ENCODE peak calls at places on chromosomes 13 and 19, in ten cellular contexts. One of them, this sample, is unnamed.

GRCh38 chr19:47430041-47430802 is 10.9 kb upstream of the MEIS3 start:
- DNase-seq in lower lobe of right lung: peak
- DNase-seq in kidney epithelial cell: no peak
- DNase-seq in fibroblast of pulmonary artery: peak
- DNase-seq in heart right ventricle: no peak
- DNase-seq in H9: peak
- DNase-seq in cardiac fibroblast: peak
- DNase-seq in right atrium auricular region: no peak
- DNase-seq in adrenal gland: peak
- DNase-seq in progenitor cell of endocrine pancreas: peak
- DNase-seq in this sample: no peak

GRCh38 chr13:40211586-40211968 is 454.9 kb downstream of the FOXO1 start:
- DNase-seq in lower lobe of right lung: no peak
- DNase-seq in kidney epithelial cell: no peak
- DNase-seq in fibroblast of pulmonary artery: no peak
- DNase-seq in heart right ventricle: no peak
- DNase-seq in H9: no peak
- DNase-seq in cardiac fibroblast: no peak
- DNase-seq in right atrium auricular region: no peak
- DNase-seq in adrenal gland: no peak
- DNase-seq in progenitor cell of endocrine pancreas: no peak
- DNase-seq in this sample: no peak

GRCh38 chr19:12994701-12995595 is at the start of gene NFIX:
- DNase-seq in lower lobe of right lung: peak
- DNase-seq in kidney epithelial cell: no peak
- DNase-seq in fibroblast of pulmonary artery: peak
- DNase-seq in heart right ventricle: peak
- DNase-seq in H9: no peak
- DNase-seq in cardiac fibroblast: peak
- DNase-seq in right atrium auricular region: no peak
- DNase-seq in adrenal gland: peak
- DNase-seq in progenitor cell of endocrine pancreas: peak
- DNase-seq in this sample: no peak

GRCh38 chr13:113183450-113184129 is 24.9 kb downstream of the PCID2 start:
- DNase-seq in lower lobe of right lung: no peak
- DNase-seq in kidney epithelial cell: no peak
- DNase-seq in fibroblast of pulmonary artery: no peak
- DNase-seq in heart right ventricle: no peak
- DNase-seq in H9: no peak
- DNase-seq in cardiac fibroblast: peak
- DNase-seq in right atrium auricular region: no peak
- DNase-seq in adrenal gland: no peak
- DNase-seq in progenitor cell of endocrine pancreas: no peak
- DNase-seq in this sample: no peak

GRCh38 chr13:29909975-29910674 is 59.7 kb upstream of the UBL3 start:
- DNase-seq in lower lobe of right lung: no peak
- DNase-seq in kidney epithelial cell: no peak
- DNase-seq in fibroblast of pulmonary artery: peak
- DNase-seq in heart right ventricle: no peak
- DNase-seq in H9: no peak
- DNase-seq in cardiac fibroblast: peak
- DNase-seq in right atrium auricular region: no peak
- DNase-seq in adrenal gland: no peak
- DNase-seq in progenitor cell of endocrine pancreas: no peak
- DNase-seq in this sample: no peak

GRCh38 chr19:5096536-5096935 is 127.6 kb downstream of the KDM4B start:
- DNase-seq in lower lobe of right lung: no peak
- DNase-seq in kidney epithelial cell: no peak
- DNase-seq in fibroblast of pulmonary artery: no peak
- DNase-seq in heart right ventricle: no peak
- DNase-seq in H9: no peak
- DNase-seq in cardiac fibroblast: no peak
- DNase-seq in right atrium auricular region: no peak
- DNase-seq in adrenal gland: no peak
- DNase-seq in progenitor cell of endocrine pancreas: no peak
- DNase-seq in this sample: no peak

GRCh38 chr13:60134376-60134775 is 29.4 kb downstream of the DIAPH3 start:
- DNase-seq in lower lobe of right lung: no peak
- DNase-seq in kidney epithelial cell: no peak
- DNase-seq in fibroblast of pulmonary artery: peak
- DNase-seq in heart right ventricle: no peak
- DNase-seq in H9: peak
- DNase-seq in cardiac fibroblast: peak
- DNase-seq in right atrium auricular region: no peak
- DNase-seq in adrenal gland: no peak
- DNase-seq in progenitor cell of endocrine pancreas: no peak
- DNase-seq in this sample: no peak

GRCh38 chr13:104487006-104487405 is 1420.8 kb upstream of the SLC10A2 start:
- DNase-seq in lower lobe of right lung: no peak
- DNase-seq in kidney epithelial cell: no peak
- DNase-seq in fibroblast of pulmonary artery: peak
- DNase-seq in heart right ventricle: no peak
- DNase-seq in H9: no peak
- DNase-seq in cardiac fibroblast: no peak
- DNase-seq in right atrium auricular region: no peak
- DNase-seq in adrenal gland: no peak
- DNase-seq in progenitor cell of endocrine pancreas: no peak
- DNase-seq in this sample: no peak

GRCh38 chr19:11984986-11985385 is 20.1 kb downstream of the ZNF763 start:
- DNase-seq in lower lobe of right lung: no peak
- DNase-seq in kidney epithelial cell: no peak
- DNase-seq in fibroblast of pulmonary artery: no peak
- DNase-seq in heart right ventricle: no peak
- DNase-seq in H9: peak
- DNase-seq in cardiac fibroblast: no peak
- DNase-seq in right atrium auricular region: no peak
- DNase-seq in adrenal gland: no peak
- DNase-seq in progenitor cell of endocrine pancreas: no peak
- DNase-seq in this sample: peak

GRCh38 chr13:45909724-45910123 is 58.2 kb upstream of the SIAH3 start:
- DNase-seq in lower lobe of right lung: no peak
- DNase-seq in kidney epithelial cell: no peak
- DNase-seq in fibroblast of pulmonary artery: no peak
- DNase-seq in heart right ventricle: no peak
- DNase-seq in H9: no peak
- DNase-seq in cardiac fibroblast: no peak
- DNase-seq in right atrium auricular region: no peak
- DNase-seq in adrenal gland: no peak
- DNase-seq in progenitor cell of endocrine pancreas: no peak
- DNase-seq in this sample: no peak

GRCh38 chr13:78024996-78025395 is 106.4 kb upstream of the EDNRB start:
- DNase-seq in lower lobe of right lung: no peak
- DNase-seq in kidney epithelial cell: no peak
- DNase-seq in fibroblast of pulmonary artery: peak
- DNase-seq in heart right ventricle: no peak
- DNase-seq in H9: no peak
- DNase-seq in cardiac fibroblast: peak
- DNase-seq in right atrium auricular region: no peak
- DNase-seq in adrenal gland: no peak
- DNase-seq in progenitor cell of endocrine pancreas: no peak
- DNase-seq in this sample: no peak

GRCh38 chr19:17861542-17862402 is 2.1 kb downstream of the RPL18A start:
- DNase-seq in lower lobe of right lung: no peak
- DNase-seq in kidney epithelial cell: no peak
- DNase-seq in fibroblast of pulmonary artery: no peak
- DNase-seq in heart right ventricle: no peak
- DNase-seq in H9: no peak
- DNase-seq in cardiac fibroblast: no peak
- DNase-seq in right atrium auricular region: no peak
- DNase-seq in adrenal gland: no peak
- DNase-seq in progenitor cell of endocrine pancreas: no peak
- DNase-seq in this sample: no peak

GRCh38 chr19:1214862-1215731 is 9.5 kb downstream of the STK11 start:
- DNase-seq in lower lobe of right lung: peak
- DNase-seq in kidney epithelial cell: no peak
- DNase-seq in fibroblast of pulmonary artery: no peak
- DNase-seq in heart right ventricle: peak
- DNase-seq in H9: no peak
- DNase-seq in cardiac fibroblast: no peak
- DNase-seq in right atrium auricular region: no peak
- DNase-seq in adrenal gland: peak
- DNase-seq in progenitor cell of endocrine pancreas: no peak
- DNase-seq in this sample: no peak

GRCh38 chr13:47277774-47278173 is 380.9 kb upstream of the HTR2A start:
- DNase-seq in lower lobe of right lung: no peak
- DNase-seq in kidney epithelial cell: no peak
- DNase-seq in fibroblast of pulmonary artery: peak
- DNase-seq in heart right ventricle: no peak
- DNase-seq in H9: no peak
- DNase-seq in cardiac fibroblast: peak
- DNase-seq in right atrium auricular region: no peak
- DNase-seq in adrenal gland: no peak
- DNase-seq in progenitor cell of endocrine pancreas: no peak
- DNase-seq in this sample: no peak

GRCh38 chr19:30662211-30662861 is 290.2 kb downstream of the ZNF536 start:
- DNase-seq in lower lobe of right lung: no peak
- DNase-seq in kidney epithelial cell: no peak
- DNase-seq in fibroblast of pulmonary artery: no peak
- DNase-seq in heart right ventricle: no peak
- DNase-seq in H9: no peak
- DNase-seq in cardiac fibroblast: peak
- DNase-seq in right atrium auricular region: no peak
- DNase-seq in adrenal gland: peak
- DNase-seq in progenitor cell of endocrine pancreas: no peak
- DNase-seq in this sample: no peak

GRCh38 chr13:30857018-30857417 is 49.1 kb upstream of the MEDAG start:
- DNase-seq in lower lobe of right lung: no peak
- DNase-seq in kidney epithelial cell: no peak
- DNase-seq in fibroblast of pulmonary artery: no peak
- DNase-seq in heart right ventricle: no peak
- DNase-seq in H9: no peak
- DNase-seq in cardiac fibroblast: no peak
- DNase-seq in right atrium auricular region: no peak
- DNase-seq in adrenal gland: no peak
- DNase-seq in progenitor cell of endocrine pancreas: no peak
- DNase-seq in this sample: no peak

GRCh38 chr19:7932276-7932929 is 6.5 kb upstream of the CTXN1 start:
- DNase-seq in lower lobe of right lung: no peak
- DNase-seq in kidney epithelial cell: no peak
- DNase-seq in fibroblast of pulmonary artery: no peak
- DNase-seq in heart right ventricle: no peak
- DNase-seq in H9: no peak
- DNase-seq in cardiac fibroblast: no peak
- DNase-seq in right atrium auricular region: no peak
- DNase-seq in adrenal gland: peak
- DNase-seq in progenitor cell of endocrine pancreas: no peak
- DNase-seq in this sample: no peak

GRCh38 chr13:28564030-28564429 is 69.1 kb upstream of the FLT1 start:
- DNase-seq in lower lobe of right lung: peak
- DNase-seq in kidney epithelial cell: no peak
- DNase-seq in fibroblast of pulmonary artery: no peak
- DNase-seq in heart right ventricle: no peak
- DNase-seq in H9: no peak
- DNase-seq in cardiac fibroblast: no peak
- DNase-seq in right atrium auricular region: no peak
- DNase-seq in adrenal gland: no peak
- DNase-seq in progenitor cell of endocrine pancreas: no peak
- DNase-seq in this sample: no peak

GRCh38 chr19:3697671-3698385 is 2.4 kb downstream of the PIP5K1C start:
- DNase-seq in lower lobe of right lung: no peak
- DNase-seq in kidney epithelial cell: no peak
- DNase-seq in fibroblast of pulmonary artery: no peak
- DNase-seq in heart right ventricle: no peak
- DNase-seq in H9: no peak
- DNase-seq in cardiac fibroblast: no peak
- DNase-seq in right atrium auricular region: no peak
- DNase-seq in adrenal gland: no peak
- DNase-seq in progenitor cell of endocrine pancreas: no peak
- DNase-seq in this sample: no peak

GRCh38 chr19:50968709-50969412 is 530 bp downstream of the KLK6 start:
- DNase-seq in lower lobe of right lung: no peak
- DNase-seq in kidney epithelial cell: no peak
- DNase-seq in fibroblast of pulmonary artery: peak
- DNase-seq in heart right ventricle: no peak
- DNase-seq in H9: no peak
- DNase-seq in cardiac fibroblast: no peak
- DNase-seq in right atrium auricular region: no peak
- DNase-seq in adrenal gland: no peak
- DNase-seq in progenitor cell of endocrine pancreas: no peak
- DNase-seq in this sample: no peak

GRCh38 chr13:113976711-113977684 is 3.1 kb upstream of the C13orf46 start:
- DNase-seq in lower lobe of right lung: peak
- DNase-seq in kidney epithelial cell: peak
- DNase-seq in fibroblast of pulmonary artery: peak
- DNase-seq in heart right ventricle: no peak
- DNase-seq in H9: no peak
- DNase-seq in cardiac fibroblast: peak
- DNase-seq in right atrium auricular region: no peak
- DNase-seq in adrenal gland: no peak
- DNase-seq in progenitor cell of endocrine pancreas: no peak
- DNase-seq in this sample: no peak

GRCh38 chr13:43579321-43579720 is 207.5 kb downstream of the ENOX1 start:
- DNase-seq in lower lobe of right lung: no peak
- DNase-seq in kidney epithelial cell: no peak
- DNase-seq in fibroblast of pulmonary artery: no peak
- DNase-seq in heart right ventricle: no peak
- DNase-seq in H9: no peak
- DNase-seq in cardiac fibroblast: no peak
- DNase-seq in right atrium auricular region: no peak
- DNase-seq in adrenal gland: no peak
- DNase-seq in progenitor cell of endocrine pancreas: no peak
- DNase-seq in this sample: no peak
- TF ChIP-seq CTCF in lower lobe of right lung: no peak
- TF ChIP-seq CTCF in kidney epithelial cell: no peak
- TF ChIP-seq CTCF in fibroblast of pulmonary artery: no peak
- TF ChIP-seq CTCF in heart right ventricle: no peak
- TF ChIP-seq CTCF in H9: no peak
- TF ChIP-seq CTCF in cardiac fibroblast: no peak
- TF ChIP-seq CTCF in right atrium auricular region: no peak
- TF ChIP-seq CTCF in adrenal gland: no peak
- TF ChIP-seq CTCF in progenitor cell of endocrine pancreas: no peak
- TF ChIP-seq CTCF in this sample: no peak

GRCh38 chr19:19385131-19385899 is 20.2 kb upstream of the GATAD2A start:
- DNase-seq in lower lobe of right lung: peak
- DNase-seq in kidney epithelial cell: peak
- DNase-seq in fibroblast of pulmonary artery: peak
- DNase-seq in heart right ventricle: peak
- DNase-seq in H9: peak
- DNase-seq in cardiac fibroblast: peak
- DNase-seq in right atrium auricular region: peak
- DNase-seq in adrenal gland: peak
- DNase-seq in progenitor cell of endocrine pancreas: peak
- DNase-seq in this sample: peak
- TF ChIP-seq CTCF in lower lobe of right lung: peak
- TF ChIP-seq CTCF in kidney epithelial cell: no peak
- TF ChIP-seq CTCF in fibroblast of pulmonary artery: no peak
- TF ChIP-seq CTCF in heart right ventricle: peak
- TF ChIP-seq CTCF in H9: no peak
- TF ChIP-seq CTCF in cardiac fibroblast: peak
- TF ChIP-seq CTCF in right atrium auricular region: peak
- TF ChIP-seq CTCF in adrenal gland: peak
- TF ChIP-seq CTCF in progenitor cell of endocrine pancreas: peak
- TF ChIP-seq CTCF in this sample: no peak

GRCh38 chr19:43504426-43505185 is at the start of gene PHLDB3:
- DNase-seq in lower lobe of right lung: peak
- DNase-seq in kidney epithelial cell: no peak
- DNase-seq in fibroblast of pulmonary artery: no peak
- DNase-seq in heart right ventricle: peak
- DNase-seq in H9: peak
- DNase-seq in cardiac fibroblast: no peak
- DNase-seq in right atrium auricular region: no peak
- DNase-seq in adrenal gland: peak
- DNase-seq in progenitor cell of endocrine pancreas: peak
- DNase-seq in this sample: no peak
- TF ChIP-seq CTCF in lower lobe of right lung: no peak
- TF ChIP-seq CTCF in kidney epithelial cell: peak
- TF ChIP-seq CTCF in fibroblast of pulmonary artery: no peak
- TF ChIP-seq CTCF in heart right ventricle: no peak
- TF ChIP-seq CTCF in H9: no peak
- TF ChIP-seq CTCF in cardiac fibroblast: no peak
- TF ChIP-seq CTCF in right atrium auricular region: no peak
- TF ChIP-seq CTCF in adrenal gland: no peak
- TF ChIP-seq CTCF in progenitor cell of endocrine pancreas: no peak
- TF ChIP-seq CTCF in this sample: no peak

GRCh38 chr19:34662919-34663318 is 14.0 kb downstream of the SCGB2B2 start:
- DNase-seq in lower lobe of right lung: no peak
- DNase-seq in kidney epithelial cell: no peak
- DNase-seq in fibroblast of pulmonary artery: peak
- DNase-seq in heart right ventricle: no peak
- DNase-seq in H9: peak
- DNase-seq in cardiac fibroblast: peak
- DNase-seq in right atrium auricular region: no peak
- DNase-seq in adrenal gland: no peak
- DNase-seq in progenitor cell of endocrine pancreas: no peak
- DNase-seq in this sample: peak
- TF ChIP-seq CTCF in lower lobe of right lung: peak
- TF ChIP-seq CTCF in kidney epithelial cell: no peak
- TF ChIP-seq CTCF in fibroblast of pulmonary artery: peak
- TF ChIP-seq CTCF in heart right ventricle: peak
- TF ChIP-seq CTCF in H9: peak
- TF ChIP-seq CTCF in cardiac fibroblast: peak
- TF ChIP-seq CTCF in right atrium auricular region: peak
- TF ChIP-seq CTCF in adrenal gland: peak
- TF ChIP-seq CTCF in progenitor cell of endocrine pancreas: peak
- TF ChIP-seq CTCF in this sample: peak

This sample was measured in GM20000.